ENCODE peak calls at places on chromosomes 1 and 21, in five cellular contexts. Z, W, F, X and Q are unnamed samples.
A peak's percentile ranks its signal among the peaks of the same experiment; 100 is the strongest.

GRCh38 chr1:151542710-151543129 is 2.6 kb downstream of the TUFT1 start:
- DNase-seq in Z (peak; percentile 79), W (no peak), F (no peak), X (peak; percentile 35), Q (peak; percentile 84)

GRCh38 chr1:3217096-3217724 is 148.2 kb downstream of the PRDM16 start:
- DNase-seq in Z (no peak), W (no peak), F (no peak), X (no peak), Q (no peak)

GRCh38 chr1:182811975-182812727 is 22.6 kb downstream of the NPL start:
- DNase-seq in Z (no peak), W (no peak), F (no peak), X (no peak), Q (no peak)

GRCh38 chr1:193143285-193143684 is 21.5 kb downstream of the CDC73 start:
- DNase-seq in Z (no peak), W (peak; percentile 19), F (no peak), X (no peak), Q (no peak)

GRCh38 chr1:230186003-230186863 is 119.2 kb downstream of the GALNT2 start:
- DNase-seq in Z (peak; percentile 46), W (peak; percentile 93), F (no peak), X (peak; percentile 78), Q (peak; percentile 46)

GRCh38 chr1:76074321-76075187 is at the start of gene ST6GALNAC3:
- DNase-seq in Z (no peak), W (no peak), F (peak; percentile 59), X (peak; percentile 84), Q (no peak)

GRCh38 chr1:92446546-92446945 is 40.2 kb downstream of the GFI1 start:
- DNase-seq in Z (no peak), W (no peak), F (no peak), X (no peak), Q (no peak)

GRCh38 chr1:55698136-55698535 is 483.0 kb upstream of the USP24 start:
- DNase-seq in Z (no peak), W (no peak), F (no peak), X (no peak), Q (no peak)

GRCh38 chr1:170866646-170867045 is 68.7 kb upstream of the MROH9 start:
- DNase-seq in Z (no peak), W (no peak), F (no peak), X (no peak), Q (no peak)

GRCh38 chr1:70627910-70628309 is 216.8 kb downstream of the CTH start:
- DNase-seq in Z (no peak), W (no peak), F (no peak), X (no peak), Q (no peak)

GRCh38 chr1:237953238-237953637 is 62.5 kb upstream of the ZP4 start:
- DNase-seq in Z (no peak), W (no peak), F (no peak), X (no peak), Q (no peak)

GRCh38 chr1:12770620-12771019 is 2.9 kb upstream of the PRAMEF12 start:
- DNase-seq in Z (no peak), W (no peak), F (no peak), X (no peak), Q (no peak)

GRCh38 chr1:246176126-246177024 is 330.7 kb downstream of the SMYD3 start:
- DNase-seq in Z (no peak), W (no peak), F (no peak), X (no peak), Q (no peak)

GRCh38 chr1:22043175-22043769 is 9.2 kb upstream of the CDC42 start:
- DNase-seq in Z (no peak), W (no peak), F (no peak), X (no peak), Q (no peak)

GRCh38 chr1:54475357-54476230 is 69.4 kb upstream of the SSBP3 start:
- DNase-seq in Z (no peak), W (no peak), F (no peak), X (no peak), Q (no peak)

GRCh38 chr1:89826594-89826993 is 5.8 kb downstream of the LRRC8D start:
- DNase-seq in Z (no peak), W (no peak), F (no peak), X (no peak), Q (no peak)

GRCh38 chr1:38546630-38547029 is 312.9 kb downstream of the RRAGC start:
- DNase-seq in Z (no peak), W (no peak), F (no peak), X (no peak), Q (no peak)

GRCh38 chr1:230232352-230232751 is 165.3 kb downstream of the GALNT2 start:
- DNase-seq in Z (no peak), W (no peak), F (no peak), X (no peak), Q (no peak)

GRCh38 chr1:50950396-50950795 is 9.7 kb downstream of the FAF1 start:
- DNase-seq in Z (no peak), W (no peak), F (no peak), X (no peak), Q (no peak)
- H3K4me3 ChIP-seq in Z (no peak overlapping the region), W (no peak overlapping the region), F (no peak overlapping the region), X (no peak overlapping the region), Q (no peak overlapping the region)

DNA sequence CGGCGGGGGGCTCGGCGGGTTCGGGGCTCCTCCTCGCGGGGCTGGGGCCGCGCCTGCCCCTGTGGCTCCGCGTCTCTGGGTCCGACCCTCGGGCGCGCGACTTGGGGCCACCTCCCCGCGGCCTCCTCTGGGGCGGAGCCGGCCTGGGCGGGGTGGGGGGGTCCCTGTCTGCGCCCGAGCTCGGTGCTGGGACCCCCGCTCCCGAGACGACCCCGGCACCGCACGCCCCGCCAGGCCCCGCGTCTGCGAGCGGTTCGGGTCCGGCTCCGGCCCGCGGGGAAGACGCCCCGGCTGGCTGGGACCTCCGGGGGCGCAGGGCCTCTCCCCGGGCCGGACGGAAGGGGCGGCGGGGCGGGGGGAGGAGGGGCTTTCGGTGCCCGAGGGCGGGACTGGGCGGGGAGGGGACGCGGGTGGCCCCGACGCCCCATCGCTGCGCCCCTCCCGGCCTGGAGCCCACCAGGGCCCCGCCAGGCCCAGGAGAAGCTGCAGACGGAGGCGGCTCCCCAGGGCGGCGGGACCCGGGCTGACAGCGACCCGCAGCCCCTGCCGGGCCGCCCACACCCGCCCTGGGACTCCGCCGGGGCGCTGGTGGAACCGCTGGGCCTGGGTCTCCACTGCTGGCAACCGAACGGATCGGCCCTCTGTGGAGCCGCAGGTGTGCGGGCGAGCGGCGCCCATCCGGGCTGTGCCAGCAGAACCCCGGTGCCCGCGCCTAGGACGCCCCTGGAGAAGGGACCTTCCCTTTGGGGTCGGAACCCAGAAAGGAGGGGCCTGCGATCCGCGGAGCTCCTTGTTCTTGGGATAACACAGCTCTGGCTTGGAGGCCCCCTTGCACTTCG is 610 bp downstream of the COL6A2 start:
- DNase-seq in Z (no peak), W (no peak), F (no peak), X (no peak), Q (no peak)
- TF ChIP-seq CTCF in Z (no peak), W (no peak), F (no peak), X (no peak), Q (no peak)

GRCh38 chr1:203660931-203661484 is 34.4 kb downstream of the ATP2B4 start:
- DNase-seq in Z (no peak), W (no peak), F (no peak), X (no peak), Q (no peak)

GRCh38 chr1:203662821-203663220 is 36.2 kb downstream of the ATP2B4 start:
- DNase-seq in Z (no peak), W (no peak), F (no peak), X (no peak), Q (no peak)

GRCh38 chr1:203661572-203661971 is 34.9 kb downstream of the ATP2B4 start:
- DNase-seq in Z (no peak), W (no peak), F (no peak), X (peak; percentile 82), Q (no peak)

GRCh38 chr1:203663820-203664219 is 37.2 kb downstream of the ATP2B4 start:
- DNase-seq in Z (no peak), W (no peak), F (no peak), X (no peak), Q (no peak)

DNA sequence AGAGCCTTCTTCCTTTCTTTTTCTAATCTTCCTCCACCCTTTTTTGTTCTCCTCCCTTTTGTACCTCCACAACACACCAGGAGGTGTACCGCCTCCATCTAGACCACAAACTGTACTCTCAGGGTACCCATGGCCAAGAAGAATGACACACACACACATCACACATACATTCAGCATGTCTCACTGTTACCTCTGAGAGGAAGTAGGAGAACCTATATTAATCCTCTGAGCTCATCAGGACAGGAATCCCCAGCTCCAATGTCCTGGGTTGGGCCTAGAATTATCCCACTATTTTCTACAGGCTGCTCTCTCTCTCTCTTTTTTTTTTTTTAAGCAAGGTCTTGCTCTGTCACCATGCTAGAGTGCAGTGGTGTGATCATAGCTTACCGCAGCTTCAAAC is 36.7 kb downstream of the ATP2B4 start:
- DNase-seq in Z (peak; percentile 82), W (peak; percentile 84), F (no peak), X (no peak), Q (peak; percentile 77)
- H3K4me3 ChIP-seq in Z (no peak overlapping the region), W (no peak overlapping the region), F (no peak overlapping the region), X (no peak overlapping the region), Q (no peak overlapping the region)

GRCh38 chr1:163874070-163874469 is 552.3 kb downstream of the NUF2 start:
- DNase-seq in Z (no peak), W (no peak), F (no peak), X (no peak), Q (no peak)

GRCh38 chr1:163875214-163875926 is 553.6 kb downstream of the NUF2 start:
- DNase-seq in Z (peak; percentile 51), W (peak; percentile 26), F (no peak), X (peak; percentile 21), Q (peak; percentile 86)

GRCh38 chr1:163872067-163872466 is 550.3 kb downstream of the NUF2 start:
- DNase-seq in Z (no peak), W (no peak), F (no peak), X (no peak), Q (no peak)

GRCh38 chr1:163866539-163866938 is 544.8 kb downstream of the NUF2 start:
- DNase-seq in Z (no peak), W (no peak), F (no peak), X (no peak), Q (peak; percentile 62)

DNA sequence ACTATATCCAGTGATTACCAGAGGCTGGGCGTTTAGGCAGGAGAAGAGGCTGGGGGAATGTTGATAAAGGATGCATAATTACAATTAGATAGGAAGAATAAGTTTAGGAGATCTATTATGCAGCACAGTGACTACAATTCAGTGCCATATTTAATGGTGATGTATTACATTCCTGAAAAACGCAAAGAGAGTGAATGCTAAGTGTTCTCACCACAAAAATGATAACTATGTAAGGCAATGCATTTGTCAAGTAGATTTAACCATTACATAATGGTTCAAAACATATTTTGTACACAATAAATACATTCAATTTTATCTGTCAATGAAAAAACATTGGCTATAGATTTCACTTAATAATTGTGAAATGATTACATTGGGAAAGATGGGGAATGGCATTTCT is 548.9 kb downstream of the NUF2 start:
- DNase-seq in Z (peak; percentile 26), W (no peak), F (no peak), X (no peak), Q (no peak)
- TF ChIP-seq CTCF in Z (no peak), W (no peak), F (no peak), X (no peak), Q (no peak)